ENCODE peak calls at places on chromosomes 12 and 14, in ten cellular contexts. One of them, this sample, is unnamed.

GRCh38 chr12:91753649-91754048 is 392.0 kb downstream of the BTG1 start:
- DNase-seq in transverse colon: no peak
- DNase-seq in uterus: no peak
- DNase-seq in adrenal gland: no peak
- DNase-seq in cardiac muscle cell: no peak
- DNase-seq in heart left ventricle: no peak
- DNase-seq in heart right ventricle: no peak
- DNase-seq in upper lobe of left lung: no peak
- DNase-seq in astrocyte: no peak
- DNase-seq in psoas muscle: no peak
- DNase-seq in this sample: no peak

GRCh38 chr14:100896369-100897060 is 7.0 kb downstream of the RTL1 start:
- DNase-seq in transverse colon: no peak
- DNase-seq in uterus: no peak
- DNase-seq in adrenal gland: peak; percentile 35
- DNase-seq in cardiac muscle cell: no peak
- DNase-seq in heart left ventricle: no peak
- DNase-seq in heart right ventricle: no peak
- DNase-seq in upper lobe of left lung: peak; percentile 45
- DNase-seq in astrocyte: no peak
- DNase-seq in psoas muscle: no peak
- DNase-seq in this sample: no peak

GRCh38 chr12:80472912-80473500 is 29.0 kb downstream of the PTPRQ start:
- DNase-seq in transverse colon: no peak
- DNase-seq in uterus: no peak
- DNase-seq in adrenal gland: peak; percentile 22
- DNase-seq in cardiac muscle cell: peak; percentile 52
- DNase-seq in heart left ventricle: no peak
- DNase-seq in heart right ventricle: no peak
- DNase-seq in upper lobe of left lung: no peak
- DNase-seq in astrocyte: peak; percentile 72
- DNase-seq in psoas muscle: no peak
- DNase-seq in this sample: no peak

GRCh38 chr12:119980247-119980646 is 8.8 kb upstream of the BICDL1 start:
- DNase-seq in transverse colon: no peak
- DNase-seq in uterus: no peak
- DNase-seq in adrenal gland: no peak
- DNase-seq in cardiac muscle cell: no peak
- DNase-seq in heart left ventricle: no peak
- DNase-seq in heart right ventricle: no peak
- DNase-seq in upper lobe of left lung: no peak
- DNase-seq in astrocyte: no peak
- DNase-seq in psoas muscle: no peak
- DNase-seq in this sample: no peak

GRCh38 chr12:22250762-22251161 is 83.7 kb downstream of the ST8SIA1 start:
- DNase-seq in transverse colon: no peak
- DNase-seq in uterus: no peak
- DNase-seq in adrenal gland: no peak
- DNase-seq in cardiac muscle cell: no peak
- DNase-seq in heart left ventricle: no peak
- DNase-seq in heart right ventricle: no peak
- DNase-seq in upper lobe of left lung: no peak
- DNase-seq in astrocyte: no peak
- DNase-seq in psoas muscle: no peak
- DNase-seq in this sample: no peak

GRCh38 chr12:92987846-92988621 is 58.9 kb upstream of the EEA1 start:
- DNase-seq in transverse colon: peak; percentile 50
- DNase-seq in uterus: no peak
- DNase-seq in adrenal gland: peak; percentile 65
- DNase-seq in cardiac muscle cell: peak; percentile 24
- DNase-seq in heart left ventricle: no peak
- DNase-seq in heart right ventricle: peak; percentile 25
- DNase-seq in upper lobe of left lung: no peak
- DNase-seq in astrocyte: no peak
- DNase-seq in psoas muscle: peak; percentile 25
- DNase-seq in this sample: peak; percentile 46

GRCh38 chr12:11886339-11886738 is 184.4 kb upstream of the BCL2L14 start:
- DNase-seq in transverse colon: no peak
- DNase-seq in uterus: no peak
- DNase-seq in adrenal gland: no peak
- DNase-seq in cardiac muscle cell: no peak
- DNase-seq in heart left ventricle: no peak
- DNase-seq in heart right ventricle: no peak
- DNase-seq in upper lobe of left lung: no peak
- DNase-seq in astrocyte: no peak
- DNase-seq in psoas muscle: no peak
- DNase-seq in this sample: no peak

GRCh38 chr14:64444984-64445845 is 20.1 kb upstream of the AKAP5 start:
- DNase-seq in transverse colon: peak; percentile 45
- DNase-seq in uterus: peak; percentile 67
- DNase-seq in adrenal gland: peak; percentile 45
- DNase-seq in cardiac muscle cell: no peak
- DNase-seq in heart left ventricle: no peak
- DNase-seq in heart right ventricle: no peak
- DNase-seq in upper lobe of left lung: no peak
- DNase-seq in astrocyte: peak; percentile 83
- DNase-seq in psoas muscle: no peak
- DNase-seq in this sample: no peak

GRCh38 chr12:71477046-71477445 is 37.4 kb downstream of the LGR5 start:
- DNase-seq in transverse colon: no peak
- DNase-seq in uterus: no peak
- DNase-seq in adrenal gland: no peak
- DNase-seq in cardiac muscle cell: no peak
- DNase-seq in heart left ventricle: no peak
- DNase-seq in heart right ventricle: no peak
- DNase-seq in upper lobe of left lung: no peak
- DNase-seq in astrocyte: no peak
- DNase-seq in psoas muscle: no peak
- DNase-seq in this sample: no peak

GRCh38 chr14:65169351-65169750 is 67.0 kb upstream of the MAX start:
- DNase-seq in transverse colon: no peak
- DNase-seq in uterus: no peak
- DNase-seq in adrenal gland: no peak
- DNase-seq in cardiac muscle cell: no peak
- DNase-seq in heart left ventricle: no peak
- DNase-seq in heart right ventricle: no peak
- DNase-seq in upper lobe of left lung: no peak
- DNase-seq in astrocyte: peak; percentile 60
- DNase-seq in psoas muscle: no peak
- DNase-seq in this sample: no peak

GRCh38 chr12:123063535-123063934 is 83.1 kb downstream of the ARL6IP4 start:
- DNase-seq in transverse colon: no peak
- DNase-seq in uterus: no peak
- DNase-seq in adrenal gland: no peak
- DNase-seq in cardiac muscle cell: peak; percentile 45
- DNase-seq in heart left ventricle: no peak
- DNase-seq in heart right ventricle: no peak
- DNase-seq in upper lobe of left lung: no peak
- DNase-seq in astrocyte: no peak
- DNase-seq in psoas muscle: no peak
- DNase-seq in this sample: no peak

GRCh38 chr12:46442723-46443122 is 70.2 kb upstream of the SLC38A2 start:
- DNase-seq in transverse colon: no peak
- DNase-seq in uterus: no peak
- DNase-seq in adrenal gland: no peak
- DNase-seq in cardiac muscle cell: no peak
- DNase-seq in heart left ventricle: no peak
- DNase-seq in heart right ventricle: no peak
- DNase-seq in upper lobe of left lung: no peak
- DNase-seq in astrocyte: no peak
- DNase-seq in psoas muscle: no peak
- DNase-seq in this sample: no peak
- H3K4me1 ChIP-seq in transverse colon: peaks cover 5% of the 10 kb centered on the region
- H3K4me1 ChIP-seq in uterus: peaks cover 14% of the 10 kb centered on the region
- H3K4me1 ChIP-seq in adrenal gland: peaks cover 23% of the 10 kb centered on the region
- H3K4me1 ChIP-seq in cardiac muscle cell: peaks cover 9% of the 10 kb centered on the region
- H3K4me1 ChIP-seq in heart left ventricle: peaks cover 17% of the 10 kb centered on the region
- H3K4me1 ChIP-seq in heart right ventricle: peaks cover 20% of the 10 kb centered on the region
- H3K4me1 ChIP-seq in upper lobe of left lung: peaks cover 12% of the 10 kb centered on the region
- H3K4me1 ChIP-seq in astrocyte: peaks cover 13% of the 10 kb centered on the region
- H3K4me1 ChIP-seq in psoas muscle: peaks cover 55% of the 10 kb centered on the region
- H3K4me1 ChIP-seq in this sample: no peaks in the 10 kb centered on the region

GRCh38 chr12:62886796-62887195 is 48.2 kb downstream of the PPM1H start:
- DNase-seq in transverse colon: no peak
- DNase-seq in uterus: no peak
- DNase-seq in adrenal gland: no peak
- DNase-seq in cardiac muscle cell: no peak
- DNase-seq in heart left ventricle: no peak
- DNase-seq in heart right ventricle: no peak
- DNase-seq in upper lobe of left lung: no peak
- DNase-seq in astrocyte: no peak
- DNase-seq in psoas muscle: no peak
- DNase-seq in this sample: no peak

GRCh38 chr12:62882140-62882539 is 52.8 kb downstream of the PPM1H start:
- DNase-seq in transverse colon: no peak
- DNase-seq in uterus: no peak
- DNase-seq in adrenal gland: no peak
- DNase-seq in cardiac muscle cell: no peak
- DNase-seq in heart left ventricle: no peak
- DNase-seq in heart right ventricle: no peak
- DNase-seq in upper lobe of left lung: no peak
- DNase-seq in astrocyte: no peak
- DNase-seq in psoas muscle: no peak
- DNase-seq in this sample: no peak

GRCh38 chr12:62879691-62880090 is 55.3 kb downstream of the PPM1H start:
- DNase-seq in transverse colon: no peak
- DNase-seq in uterus: no peak
- DNase-seq in adrenal gland: no peak
- DNase-seq in cardiac muscle cell: no peak
- DNase-seq in heart left ventricle: no peak
- DNase-seq in heart right ventricle: no peak
- DNase-seq in upper lobe of left lung: no peak
- DNase-seq in astrocyte: no peak
- DNase-seq in psoas muscle: no peak
- DNase-seq in this sample: no peak

GRCh38 chr12:62885242-62885641 is 49.7 kb downstream of the PPM1H start:
- DNase-seq in transverse colon: no peak
- DNase-seq in uterus: no peak
- DNase-seq in adrenal gland: no peak
- DNase-seq in cardiac muscle cell: no peak
- DNase-seq in heart left ventricle: no peak
- DNase-seq in heart right ventricle: no peak
- DNase-seq in upper lobe of left lung: no peak
- DNase-seq in astrocyte: no peak
- DNase-seq in psoas muscle: no peak
- DNase-seq in this sample: no peak

DNA sequence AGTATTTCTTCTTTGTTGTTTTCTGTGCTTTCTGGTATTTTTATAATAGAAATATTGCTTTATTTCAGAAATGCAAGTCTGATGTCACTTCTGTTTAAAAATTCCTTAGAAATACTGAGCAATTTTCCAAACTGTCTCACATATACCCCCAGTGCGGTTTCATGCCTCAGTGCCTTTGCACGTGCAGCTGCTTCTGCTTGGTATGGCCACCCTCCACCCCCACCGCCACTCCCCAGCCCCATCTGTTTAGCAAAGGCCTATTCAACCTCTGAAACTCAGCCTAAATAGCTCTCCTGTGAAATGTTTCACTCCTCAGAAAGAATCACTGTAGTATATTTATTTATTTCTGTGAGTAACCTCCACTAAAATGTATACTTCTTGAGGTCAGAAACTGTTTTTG is 52.3 kb downstream of the PPM1H start:
- DNase-seq in transverse colon: no peak
- DNase-seq in uterus: no peak
- DNase-seq in adrenal gland: no peak
- DNase-seq in cardiac muscle cell: no peak
- DNase-seq in heart left ventricle: no peak
- DNase-seq in heart right ventricle: no peak
- DNase-seq in upper lobe of left lung: no peak
- DNase-seq in astrocyte: no peak
- DNase-seq in psoas muscle: no peak
- DNase-seq in this sample: no peak
- H3K4me3 ChIP-seq in transverse colon: no peak overlapping the region
- H3K4me3 ChIP-seq in uterus: no peak overlapping the region
- H3K4me3 ChIP-seq in adrenal gland: no peak overlapping the region
- H3K4me3 ChIP-seq in cardiac muscle cell: no peak overlapping the region
- H3K4me3 ChIP-seq in heart left ventricle: no peak overlapping the region
- H3K4me3 ChIP-seq in heart right ventricle: no peak overlapping the region
- H3K4me3 ChIP-seq in upper lobe of left lung: no peak overlapping the region
- H3K4me3 ChIP-seq in astrocyte: no peak overlapping the region
- H3K4me3 ChIP-seq in psoas muscle: no peak overlapping the region
- H3K4me3 ChIP-seq in this sample: no peak overlapping the region

DNA sequence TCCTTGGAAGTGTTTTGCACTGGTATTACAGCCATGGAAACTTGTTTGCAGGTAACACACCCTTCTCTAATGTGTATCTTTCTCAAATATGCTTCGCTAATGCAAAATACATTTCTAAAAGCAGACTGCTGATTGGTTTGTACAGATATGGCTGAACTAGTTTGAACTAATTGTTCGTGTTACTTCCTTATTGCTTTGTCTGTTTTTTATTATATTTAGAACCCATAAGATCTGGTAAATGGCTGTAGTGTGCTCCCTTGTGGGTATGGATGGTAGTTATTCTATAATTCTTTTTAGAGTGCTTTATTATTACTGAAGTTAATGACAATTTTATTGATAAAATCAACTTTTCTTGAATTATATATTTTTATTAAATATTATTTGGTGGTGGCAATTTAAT is 53.0 kb downstream of the ATF7IP start:
- DNase-seq in transverse colon: no peak
- DNase-seq in uterus: no peak
- DNase-seq in adrenal gland: no peak
- DNase-seq in cardiac muscle cell: no peak
- DNase-seq in heart left ventricle: no peak
- DNase-seq in heart right ventricle: no peak
- DNase-seq in upper lobe of left lung: no peak
- DNase-seq in astrocyte: peak; percentile 29
- DNase-seq in psoas muscle: no peak
- DNase-seq in this sample: no peak
- TF ChIP-seq CTCF in transverse colon: peak; percentile 77
- TF ChIP-seq CTCF in uterus: peak; percentile 10
- TF ChIP-seq CTCF in adrenal gland: peak; percentile 28
- TF ChIP-seq CTCF in cardiac muscle cell: peak; percentile 32
- TF ChIP-seq CTCF in heart left ventricle: peak; percentile 29
- TF ChIP-seq CTCF in heart right ventricle: peak; percentile 60
- TF ChIP-seq CTCF in upper lobe of left lung: peak; percentile 35
- TF ChIP-seq CTCF in astrocyte: peak; percentile 19
- TF ChIP-seq CTCF in psoas muscle: peak; percentile 36
- TF ChIP-seq CTCF in this sample: no peak

DNA sequence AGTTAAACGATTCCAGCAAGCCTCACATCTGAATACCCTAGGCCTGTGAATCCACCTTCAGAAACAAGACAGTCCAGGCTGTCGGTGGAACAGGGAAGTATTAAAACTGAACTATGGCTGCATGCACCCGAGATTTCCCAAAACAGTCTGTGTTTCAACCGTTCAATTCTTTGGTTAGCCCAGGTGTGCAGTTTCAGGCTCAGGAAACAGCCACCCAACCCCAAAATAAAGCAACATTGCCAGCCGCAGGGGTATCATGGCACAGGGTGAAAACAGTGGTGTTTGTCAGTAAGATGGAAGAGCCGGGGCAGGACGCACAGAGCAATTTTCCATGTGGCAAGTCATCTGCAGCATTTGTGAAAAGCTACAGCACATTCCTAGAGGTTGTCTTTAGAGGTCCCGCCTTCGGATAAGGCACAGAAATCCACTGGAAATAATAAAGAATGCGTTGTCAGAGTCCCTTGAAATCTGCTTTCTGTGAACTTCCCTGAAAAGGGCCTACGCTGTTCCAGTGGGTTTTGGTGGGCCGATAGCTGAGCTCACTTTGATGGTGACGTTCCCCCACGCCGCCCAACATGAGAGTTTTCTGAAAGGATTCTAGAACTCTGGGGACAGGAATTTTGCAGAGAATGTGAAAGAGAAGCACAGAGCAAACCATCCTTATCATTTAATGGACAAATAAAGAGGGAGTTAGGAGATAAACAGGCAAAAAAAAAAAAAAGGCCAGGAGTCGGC is 84.9 kb downstream of the BCL11B start:
- DNase-seq in transverse colon: no peak
- DNase-seq in uterus: no peak
- DNase-seq in adrenal gland: no peak
- DNase-seq in cardiac muscle cell: no peak
- DNase-seq in heart left ventricle: no peak
- DNase-seq in heart right ventricle: no peak
- DNase-seq in upper lobe of left lung: no peak
- DNase-seq in astrocyte: no peak
- DNase-seq in psoas muscle: no peak
- DNase-seq in this sample: no peak
- H3K4me1 ChIP-seq in transverse colon: no peaks in the 10 kb centered on the region
- H3K4me1 ChIP-seq in uterus: no peaks in the 10 kb centered on the region
- H3K4me1 ChIP-seq in adrenal gland: no peaks in the 10 kb centered on the region
- H3K4me1 ChIP-seq in cardiac muscle cell: peaks cover 7% of the 10 kb centered on the region
- H3K4me1 ChIP-seq in heart left ventricle: no peaks in the 10 kb centered on the region
- H3K4me1 ChIP-seq in heart right ventricle: peaks cover 16% of the 10 kb centered on the region
- H3K4me1 ChIP-seq in upper lobe of left lung: peaks cover 9% of the 10 kb centered on the region
- H3K4me1 ChIP-seq in astrocyte: peaks cover 5% of the 10 kb centered on the region
- H3K4me1 ChIP-seq in psoas muscle: no peaks in the 10 kb centered on the region
- H3K4me1 ChIP-seq in this sample: no peaks in the 10 kb centered on the region

This sample was measured in mucosa of descending colon.